ENCODE peak calls at places on chromosomes 7 and 10, in seven cellular contexts. R is AG10803, Z is GM20000, U is heart right ventricle, M is PC-9, N is cardiac muscle cell, A is fibroblast of pulmonary artery. T is an unnamed sample.

GRCh38 chr7:87570178-87570577 is 30.5 kb downstream of the ABCB1 start:
- DNase-seq in R (peak), N (peak), U (no peak), M (peak), Z (no peak), A (peak), T (no peak)

GRCh38 chr10:97549587-97550322 is 22.8 kb upstream of the ANKRD2 start:
- DNase-seq in N (no peak), M (no peak), U (no peak), R (no peak), A (peak), Z (no peak), T (no peak)

GRCh38 chr7:86733783-86734182 is 90.1 kb downstream of the GRM3 start:
- DNase-seq in M (no peak), A (peak), R (peak), N (peak), U (no peak), Z (no peak), T (no peak)

GRCh38 chr7:134886353-134887057 is 99.8 kb upstream of the AGBL3 start:
- DNase-seq in A (peak), R (peak), M (peak), U (no peak), Z (no peak), N (peak), T (no peak)

GRCh38 chr7:157548691-157549265 is 212.0 kb downstream of the DNAJB6 start:
- DNase-seq in N (no peak), R (no peak), Z (no peak), A (no peak), U (no peak), M (no peak), T (no peak)

GRCh38 chr7:54932818-54933543 is 85.8 kb upstream of the EGFR start:
- DNase-seq in M (peak), N (peak), R (peak), U (peak), Z (no peak), A (peak), T (no peak)

GRCh38 chr10:107165007-107165406 is 501 bp upstream of the SORCS1 start:
- DNase-seq in M (no peak), N (no peak), Z (no peak), R (no peak), A (no peak), U (no peak), T (no peak)

GRCh38 chr10:99276848-99277486 is 41.3 kb upstream of the HPSE2 start:
- DNase-seq in U (no peak), N (peak), A (peak), R (no peak), Z (no peak), M (no peak), T (no peak)

GRCh38 chr7:127997226-127997922 is 33.9 kb downstream of the LRRC4 start:
- DNase-seq in A (peak), Z (no peak), M (no peak), U (no peak), R (peak), N (peak), T (no peak)

GRCh38 chr7:94374721-94375120 is 20.0 kb upstream of the COL1A2 start:
- DNase-seq in A (peak), R (peak), Z (no peak), M (no peak), N (peak), U (no peak), T (no peak)

GRCh38 chr10:61628875-61629513 is 33.7 kb upstream of the CABCOCO1 start:
- DNase-seq in U (no peak), R (peak), Z (no peak), N (peak), M (peak), A (peak), T (no peak)

GRCh38 chr10:79269969-79270368 is 77.3 kb upstream of the PPIF start:
- DNase-seq in M (no peak), N (no peak), A (no peak), Z (no peak), R (no peak), U (no peak), T (no peak)

GRCh38 chr10:114845978-114846693 is 24.6 kb downstream of the FHIP2A start:
- DNase-seq in U (no peak), R (no peak), A (no peak), N (no peak), M (no peak), Z (no peak), T (no peak)

GRCh38 chr7:105655901-105656380 is 74.6 kb upstream of the EFCAB10 start:
- DNase-seq in M (no peak), Z (no peak), A (no peak), R (no peak), N (no peak), U (no peak), T (no peak)
- TF ChIP-seq CTCF in M (no peak), Z (no peak), A (no peak), R (no peak), N (no peak), U (no peak), T (no peak)

GRCh38 chr7:77866370-77866769 is 67.8 kb downstream of the PHTF2 start:
- DNase-seq in M (no peak), Z (no peak), U (no peak), R (peak), N (peak), A (no peak), T (no peak)
- TF ChIP-seq CTCF in M (no peak), Z (no peak), U (no peak), R (no peak), N (no peak), A (no peak), T (no peak)

DNA sequence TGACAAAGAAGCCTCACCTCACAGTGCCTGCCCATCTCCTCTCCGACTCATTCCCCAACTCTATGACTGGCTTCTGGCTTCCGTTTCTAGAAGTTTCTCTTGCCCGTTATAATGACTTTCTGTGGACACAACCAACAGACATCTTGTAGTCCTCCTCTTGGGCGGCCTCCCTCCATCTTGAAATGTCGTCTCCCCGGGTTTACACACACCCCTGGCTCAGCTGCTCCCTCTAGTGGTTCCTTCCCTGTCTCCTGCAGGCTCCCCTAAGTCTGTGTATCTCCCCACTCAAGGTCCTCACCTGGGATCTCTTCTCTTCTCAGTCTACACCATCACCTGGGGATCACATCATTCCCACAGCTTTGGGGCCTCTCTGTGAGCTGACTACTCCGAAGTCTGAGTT is 123.4 kb upstream of the NEBL start:
- DNase-seq in Z (peak), M (no peak), R (no peak), U (no peak), A (no peak), N (peak), T (peak)
- TF ChIP-seq CTCF in Z (peak), M (peak), R (peak), U (peak), A (peak), N (peak), T (peak)

GRCh38 chr10:115963848-115964247 is 309.2 kb downstream of the GFRA1 start:
- DNase-seq in R (no peak), Z (no peak), M (no peak), A (no peak), N (no peak), U (no peak), T (no peak)
- TF ChIP-seq CTCF in R (peak), Z (no peak), M (no peak), A (no peak), N (peak), U (no peak), T (no peak)

GRCh38 chr7:88942815-88943501 is 147.4 kb upstream of the TEX47 start:
- DNase-seq in M (no peak), U (no peak), Z (no peak), R (no peak), A (no peak), N (no peak), T (no peak)
- TF ChIP-seq CTCF in M (no peak), U (no peak), Z (no peak), R (no peak), A (no peak), N (no peak), T (no peak)

T was measured in GM13977.